ENCODE peak calls at places on chromosomes 6 and 20, in five cellular contexts. R, Q, N, E and F are unnamed samples.

GRCh38 chr20:25257130-25257529 is 9.2 kb downstream of the PYGB start:
- DNase-seq in Q (no peak), R (no peak), N (no peak), E (no peak), F (no peak)

GRCh38 chr6:84065718-84066290 is 32.2 kb downstream of the MRAP2 start:
- DNase-seq in E (no peak), N (peak), R (peak), Q (no peak), F (peak)

GRCh38 chr6:118705799-118706481 is 54.5 kb upstream of the CEP85L start:
- DNase-seq in R (peak), N (peak), Q (no peak), E (no peak), F (peak)

GRCh38 chr20:40781979-40782378 is 92.9 kb upstream of the MAFB start:
- DNase-seq in R (no peak), Q (no peak), N (no peak), E (no peak), F (no peak)

GRCh38 chr6:13454286-13455221 is 32.8 kb downstream of the GFOD1 start:
- DNase-seq in R (peak), N (peak), Q (no peak), E (peak), F (peak)

GRCh38 chr6:77462359-77463307 is 658 bp downstream of the HTR1B start:
- DNase-seq in E (no peak), R (no peak), Q (no peak), N (no peak), F (no peak)

GRCh38 chr6:17200395-17200794 is 80.8 kb upstream of the RBM24 start:
- DNase-seq in Q (no peak), N (no peak), R (no peak), E (no peak), F (no peak)

GRCh38 chr6:77816766-77817270 is 164.0 kb downstream of the MEI4 start:
- DNase-seq in E (no peak), N (no peak), R (no peak), Q (no peak), F (no peak)

GRCh38 chr20:49433387-49433786 is 49.1 kb downstream of the KCNB1 start:
- DNase-seq in Q (no peak), N (no peak), E (no peak), R (no peak), F (no peak)

GRCh38 chr6:55578537-55579363 is at the start of gene HMGCLL1:
- DNase-seq in N (peak), R (peak), E (no peak), Q (peak), F (peak)

GRCh38 chr6:52663120-52663934 is 7.6 kb upstream of the TMEM14A start:
- DNase-seq in Q (no peak), R (peak), N (peak), E (peak), F (peak)

GRCh38 chr6:87118054-87118453 is 23.1 kb upstream of the CGA start:
- DNase-seq in E (no peak), Q (no peak), R (peak), N (no peak), F (no peak)

GRCh38 chr6:75402296-75402695 is 91.3 kb downstream of the FILIP1 start:
- DNase-seq in N (peak), Q (no peak), E (no peak), R (peak), F (no peak)

GRCh38 chr6:75922226-75922625 is 150.2 kb downstream of the IMPG1 start:
- DNase-seq in N (no peak), R (peak), E (no peak), Q (no peak), F (no peak)

GRCh38 chr20:47817573-47817972 is 32.3 kb upstream of the SULF2 start:
- DNase-seq in E (no peak), Q (no peak), N (no peak), R (no peak), F (no peak)

GRCh38 chr6:7633361-7633760 is 43.4 kb downstream of the SNRNP48 start:
- DNase-seq in Q (no peak), R (no peak), E (no peak), N (no peak), F (no peak)